ENCODE peak calls at places on chromosomes 7 and 10, in eight cellular contexts. X is breast epithelium, S is psoas muscle, P is tibial artery, R is mesendoderm, I is heart left ventricle, N is tibial nerve, M is astrocyte. Y is an unnamed sample. For H3K4me1, the result is how much of the 10 kb centered on the place peaks cover.

GRCh38 chr10:62082729-62083412 is 181.4 kb downstream of the ARID5B start:
- DNase-seq in R (no peak), M (peak), S (no peak), N (no peak), X (no peak), P (no peak), I (no peak), Y (no peak)

GRCh38 chr7:2299131-2299829 is 15.0 kb downstream of the SNX8 start:
- DNase-seq in P (peak), I (no peak), M (peak), X (no peak), S (peak), N (no peak), R (no peak), Y (peak)

GRCh38 chr10:77313066-77313750 is 324.4 kb downstream of the KCNMA1 start:
- DNase-seq in S (no peak), I (no peak), R (no peak), P (no peak), X (no peak), N (no peak), M (no peak), Y (no peak)

GRCh38 chr10:34834274-34834673 is 19.2 kb upstream of the PARD3 start:
- DNase-seq in R (no peak), M (no peak), X (no peak), S (no peak), N (no peak), I (no peak), P (no peak), Y (no peak)

GRCh38 chr10:33115720-33116119 is 157.7 kb upstream of the ITGB1 start:
- DNase-seq in P (no peak), R (no peak), X (no peak), M (peak), I (no peak), N (no peak), S (no peak), Y (peak)

GRCh38 chr7:156196649-156197048 is 384.4 kb upstream of the SHH start:
- DNase-seq in X (no peak), P (no peak), I (no peak), M (no peak), R (no peak), N (no peak), S (no peak), Y (no peak)

GRCh38 chr10:43292745-43293676 is 26.1 kb upstream of the RASGEF1A start:
- DNase-seq in X (peak), P (peak), S (peak), R (peak), N (peak), I (peak), M (peak), Y (no peak)

GRCh38 chr7:379456-380225 is 89.7 kb downstream of the FOXL3 start:
- DNase-seq in M (no peak), N (no peak), P (peak), S (no peak), X (no peak), I (peak), R (peak), Y (no peak)

GRCh38 chr7:104327963-104328307 is 468 bp upstream of the LHFPL3 start:
- DNase-seq in R (peak), X (no peak), N (no peak), P (no peak), M (no peak), S (no peak), I (no peak), Y (no peak)

GRCh38 chr10:91034494-91035157 is 113.7 kb upstream of the ANKRD1 start:
- DNase-seq in I (peak), S (peak), R (peak), M (peak), N (peak), P (peak), X (peak), Y (no peak)

GRCh38 chr10:30098624-30099023 is 39.2 kb upstream of the JCAD start:
- DNase-seq in X (no peak), N (no peak), R (no peak), S (no peak), P (no peak), I (no peak), M (peak), Y (no peak)

GRCh38 chr10:104732222-104732621 is 91.1 kb downstream of the SORCS3 start:
- DNase-seq in S (no peak), I (no peak), R (no peak), P (no peak), X (no peak), N (no peak), M (no peak), Y (no peak)

GRCh38 chr7:141039366-141039765 is 24.6 kb upstream of the MRPS33 start:
- DNase-seq in S (no peak), X (no peak), I (no peak), N (no peak), R (peak), P (no peak), M (no peak), Y (no peak)

GRCh38 chr10:46560381-46560780 is 3.9 kb upstream of the GPRIN2 start:
- DNase-seq in X (no peak), I (no peak), S (no peak), R (no peak), P (peak), M (no peak), N (no peak), Y (peak)

GRCh38 chr10:101260764-101261341 is 31.6 kb upstream of the LBX1 start:
- DNase-seq in P (no peak), X (no peak), S (no peak), N (no peak), R (peak), I (no peak), M (no peak), Y (no peak)

GRCh38 chr10:132138133-132138532 is 48.6 kb upstream of the DPYSL4 start:
- DNase-seq in M (no peak), X (no peak), R (no peak), P (peak), I (no peak), N (no peak), S (no peak), Y (peak)

GRCh38 chr10:49161411-49161997 is 26.7 kb downstream of the TMEM273 start:
- DNase-seq in N (no peak), X (no peak), P (no peak), I (no peak), M (peak), R (peak), S (no peak), Y (no peak)

GRCh38 chr7:33754933-33755928 is 150.1 kb upstream of the BMPER start:
- DNase-seq in M (no peak), N (no peak), R (no peak), P (no peak), I (no peak), S (no peak), X (no peak), Y (no peak)

GRCh38 chr7:107661865-107662379 is 1.3 kb downstream of the SLC26A4 start:
- DNase-seq in R (no peak), P (no peak), X (no peak), N (no peak), I (no peak), S (no peak), M (no peak), Y (no peak)

GRCh38 chr10:119401671-119402395 is 140.7 kb downstream of the RGS10 start:
- DNase-seq in X (no peak), P (peak), S (peak), R (peak), M (peak), I (peak), N (peak), Y (no peak)

GRCh38 chr7:134371536-134371935 is 54.8 kb upstream of the SLC35B4 start:
- DNase-seq in I (no peak), N (no peak), M (no peak), R (no peak), X (no peak), S (no peak), P (no peak), Y (no peak)

GRCh38 chr10:122062831-122063674 is 74.1 kb downstream of the TACC2 start:
- DNase-seq in N (peak), M (peak), P (peak), X (peak), I (peak), R (peak), S (peak), Y (peak)

GRCh38 chr10:5040781-5041470 is 37.3 kb upstream of the AKR1C2 start:
- DNase-seq in R (peak), P (no peak), X (no peak), M (peak), N (no peak), S (no peak), I (no peak), Y (no peak)

GRCh38 chr7:112531675-112532074 is 50.9 kb downstream of the LSMEM1 start:
- DNase-seq in S (no peak), I (no peak), X (no peak), N (no peak), R (no peak), P (no peak), M (no peak), Y (no peak)

GRCh38 chr7:28389504-28390385 is 22.6 kb upstream of the CREB5 start:
- DNase-seq in X (no peak), N (no peak), M (peak), P (no peak), I (no peak), R (peak), S (no peak), Y (no peak)

GRCh38 chr10:125762692-125763648 is 12.7 kb downstream of the MMP21 start:
- DNase-seq in M (no peak), P (no peak), I (no peak), S (no peak), R (no peak), N (no peak), X (no peak), Y (no peak)

GRCh38 chr10:30784896-30785605 is 155.5 kb upstream of the LYZL2 start:
- DNase-seq in X (no peak), R (peak), M (peak), N (peak), P (peak), I (peak), S (peak), Y (peak)

GRCh38 chr10:124995605-124996004 is 53.7 kb downstream of the ZRANB1 start:
- DNase-seq in I (no peak), P (no peak), R (no peak), S (no peak), N (no peak), M (no peak), X (no peak), Y (no peak)

GRCh38 chr10:132566892-132567291 is 29.3 kb downstream of the INPP5A start:
- DNase-seq in P (no peak), X (no peak), N (no peak), M (no peak), S (no peak), R (peak), I (no peak), Y (no peak)

GRCh38 chr7:20301311-20301939 is 29.3 kb upstream of the ITGB8 start:
- DNase-seq in P (no peak), N (no peak), I (no peak), S (no peak), M (peak), X (no peak), R (no peak), Y (no peak)

GRCh38 chr10:12455774-12456173 is 106.4 kb downstream of the CAMK1D start:
- DNase-seq in M (no peak), N (no peak), P (no peak), X (no peak), S (no peak), R (no peak), I (no peak), Y (no peak)

GRCh38 chr7:72092769-72093168 is 319.4 kb downstream of the CALN1 start:
- DNase-seq in P (no peak), N (no peak), R (no peak), I (no peak), M (no peak), X (no peak), S (no peak), Y (no peak)

GRCh38 chr7:155533120-155533826 is 13.1 kb downstream of the CNPY1 start:
- DNase-seq in N (no peak), I (no peak), R (no peak), M (no peak), P (no peak), S (no peak), X (no peak), Y (no peak)

GRCh38 chr7:117385340-117386124 is 41.8 kb downstream of the ASZ1 start:
- DNase-seq in X (no peak), S (no peak), M (peak), P (no peak), R (no peak), N (no peak), I (no peak), Y (no peak)

GRCh38 chr10:18879284-18879683 is 169.3 kb upstream of the MALRD1 start:
- DNase-seq in M (no peak), I (no peak), P (no peak), N (no peak), R (no peak), S (no peak), X (no peak), Y (no peak)

GRCh38 chr10:121594076-121594475 is 4.2 kb downstream of the FGFR2 start:
- DNase-seq in N (no peak), M (no peak), X (no peak), I (no peak), R (no peak), P (no peak), S (no peak), Y (no peak)

GRCh38 chr7:105934577-105935185 is 28.4 kb upstream of the CDHR3 start:
- DNase-seq in M (no peak), X (no peak), R (peak), I (no peak), N (no peak), P (no peak), S (no peak), Y (no peak)

GRCh38 chr10:22133640-22134624 is 83.9 kb downstream of the EBLN1 start:
- DNase-seq in I (no peak), M (no peak), S (no peak), X (no peak), N (no peak), P (no peak), R (peak), Y (no peak)

GRCh38 chr10:118458957-118459641 is 117.0 kb upstream of the FAM204A start:
- DNase-seq in S (no peak), M (no peak), R (no peak), N (no peak), I (no peak), P (no peak), X (no peak), Y (no peak)

GRCh38 chr10:117163061-117163953 is 25.2 kb upstream of the VAX1 start:
- DNase-seq in P (no peak), N (no peak), M (no peak), I (no peak), R (peak), X (no peak), S (no peak), Y (no peak)
- H3K4me3 ChIP-seq in P (peak), N (peak), M (no peak), I (peak), R (peak), X (peak), S (peak), Y (no peak)

DNA sequence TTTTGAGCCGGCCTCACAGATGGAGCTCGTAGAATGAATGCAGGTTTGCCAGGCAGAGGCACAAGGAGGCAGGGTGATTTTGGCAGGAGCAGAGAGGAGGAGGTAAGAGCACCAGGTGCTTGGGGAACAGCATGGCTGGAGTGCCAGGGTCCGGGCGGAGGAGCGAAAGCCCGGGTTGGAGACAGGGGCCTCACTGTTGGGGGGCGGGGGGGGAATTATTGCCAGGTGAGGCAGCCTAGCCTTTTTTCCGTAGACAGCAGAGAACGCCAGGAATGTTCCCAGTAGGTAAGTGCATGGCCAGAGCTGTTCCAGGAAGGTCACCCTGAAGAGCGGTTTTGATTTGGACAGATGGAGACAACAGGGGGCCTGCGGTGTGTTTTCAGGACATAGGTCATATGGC is 9.5 kb downstream of the SRRM3 start:
- DNase-seq in P (no peak), X (no peak), R (no peak), I (no peak), M (no peak), S (no peak), N (no peak), Y (no peak)
- H3K27ac ChIP-seq in P (no peak), X (no peak), R (no peak), I (no peak), M (no peak), S (no peak), N (no peak), Y (no peak)

GRCh38 chr7:143269254-143269653 is 6.0 kb downstream of the GSTK1 start:
- DNase-seq in S (no peak), P (no peak), R (no peak), I (no peak), M (no peak), N (no peak), X (no peak), Y (no peak)
- H3K4me1 ChIP-seq in S (under half), P (under half), R (under half), I (under half), M (under half), N (under half), X (under half), Y (under half)

GRCh38 chr7:27110977-27111752 is 8.7 kb upstream of the HOXA2 start:
- DNase-seq in X (no peak), I (no peak), R (no peak), N (no peak), M (peak), S (peak), P (peak), Y (no peak)
- H3K4me3 ChIP-seq in X (peak), I (no peak), R (no peak), N (no peak), M (peak), S (peak), P (peak), Y (no peak)

DNA sequence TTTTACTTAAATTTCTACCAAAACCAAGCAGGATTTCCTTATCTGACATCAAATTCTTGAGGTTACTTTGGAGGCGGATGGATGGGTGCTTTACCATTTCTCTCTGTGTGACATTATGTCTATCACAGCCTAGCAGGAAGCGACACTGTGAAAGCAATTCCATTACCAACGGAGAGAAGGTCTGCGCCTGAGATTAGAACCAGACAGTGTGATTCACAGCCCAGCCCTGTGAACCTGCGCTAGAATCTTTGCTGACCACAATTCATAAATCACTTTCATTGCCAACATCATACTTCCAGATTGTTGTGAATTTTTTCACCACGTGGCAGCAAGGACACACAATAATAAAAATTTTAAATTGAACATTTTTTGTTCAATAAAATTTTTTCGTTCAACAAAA is 126.5 kb downstream of the CUBN start:
- DNase-seq in R (peak), P (no peak), M (peak), I (no peak), S (no peak), X (no peak), N (no peak), Y (no peak)
- H3K27ac ChIP-seq in R (no peak), P (peak), M (peak), I (peak), S (peak), X (peak), N (peak), Y (peak)

Y was measured in left lung.